ENCODE peak calls at places on chromosomes 16 and 17, in nine cellular contexts. One of them, this sample, is unnamed. For H3K9me3, the result is how much of the 10 kb centered on the place peaks cover.

GRCh38 chr17:30376621-30377452 is 1.9 kb upstream of the CPD start:
- DNase-seq in SK-N-SH: no peak
- DNase-seq in fibroblast of lung: peak
- DNase-seq in upper lobe of right lung: peak
- DNase-seq in sigmoid colon: no peak
- DNase-seq in aorta: no peak
- DNase-seq in A549: no peak
- DNase-seq in left ventricle myocardium inferior: peak
- DNase-seq in heart right ventricle: no peak
- DNase-seq in this sample: peak

GRCh38 chr17:41737680-41738023 is 3.2 kb upstream of the HAP1 start:
- DNase-seq in upper lobe of right lung: no peak
- DNase-seq in SK-N-SH: no peak
- DNase-seq in A549: no peak
- DNase-seq in left ventricle myocardium inferior: no peak
- DNase-seq in heart right ventricle: no peak
- DNase-seq in fibroblast of lung: no peak
- DNase-seq in aorta: no peak
- DNase-seq in sigmoid colon: no peak
- DNase-seq in this sample: no peak

GRCh38 chr17:14276535-14277250 is 24.2 kb upstream of the HS3ST3B1 start:
- DNase-seq in aorta: no peak
- DNase-seq in heart right ventricle: no peak
- DNase-seq in fibroblast of lung: no peak
- DNase-seq in A549: no peak
- DNase-seq in SK-N-SH: no peak
- DNase-seq in sigmoid colon: no peak
- DNase-seq in left ventricle myocardium inferior: no peak
- DNase-seq in upper lobe of right lung: no peak
- DNase-seq in this sample: no peak

GRCh38 chr16:31360296-31360695 is 5.3 kb downstream of the ITGAX start:
- DNase-seq in aorta: peak
- DNase-seq in sigmoid colon: no peak
- DNase-seq in upper lobe of right lung: no peak
- DNase-seq in SK-N-SH: no peak
- DNase-seq in heart right ventricle: no peak
- DNase-seq in fibroblast of lung: no peak
- DNase-seq in left ventricle myocardium inferior: no peak
- DNase-seq in A549: no peak
- DNase-seq in this sample: no peak

GRCh38 chr17:81245024-81245664 is 6.0 kb downstream of the NDUFAF8 start:
- DNase-seq in fibroblast of lung: no peak
- DNase-seq in left ventricle myocardium inferior: no peak
- DNase-seq in aorta: no peak
- DNase-seq in upper lobe of right lung: no peak
- DNase-seq in A549: no peak
- DNase-seq in sigmoid colon: no peak
- DNase-seq in heart right ventricle: no peak
- DNase-seq in SK-N-SH: no peak
- DNase-seq in this sample: peak

GRCh38 chr16:10827691-10828341 is 9.2 kb upstream of the TVP23A start:
- DNase-seq in heart right ventricle: peak
- DNase-seq in sigmoid colon: peak
- DNase-seq in upper lobe of right lung: peak
- DNase-seq in left ventricle myocardium inferior: peak
- DNase-seq in A549: no peak
- DNase-seq in aorta: peak
- DNase-seq in fibroblast of lung: peak
- DNase-seq in SK-N-SH: no peak
- DNase-seq in this sample: peak

GRCh38 chr17:56142781-56143180 is 10.5 kb upstream of the ANKFN1 start:
- DNase-seq in left ventricle myocardium inferior: no peak
- DNase-seq in heart right ventricle: no peak
- DNase-seq in SK-N-SH: no peak
- DNase-seq in aorta: no peak
- DNase-seq in sigmoid colon: no peak
- DNase-seq in fibroblast of lung: no peak
- DNase-seq in upper lobe of right lung: no peak
- DNase-seq in A549: no peak
- DNase-seq in this sample: no peak

GRCh38 chr17:82242977-82243647 is 14.3 kb downstream of the SLC16A3 start:
- DNase-seq in A549: no peak
- DNase-seq in fibroblast of lung: peak
- DNase-seq in aorta: peak
- DNase-seq in left ventricle myocardium inferior: peak
- DNase-seq in heart right ventricle: peak
- DNase-seq in SK-N-SH: peak
- DNase-seq in sigmoid colon: peak
- DNase-seq in upper lobe of right lung: peak
- DNase-seq in this sample: peak

GRCh38 chr17:43591750-43592562 is 45.8 kb upstream of the ETV4 start:
- DNase-seq in upper lobe of right lung: no peak
- DNase-seq in fibroblast of lung: peak
- DNase-seq in left ventricle myocardium inferior: peak
- DNase-seq in SK-N-SH: peak
- DNase-seq in heart right ventricle: peak
- DNase-seq in A549: no peak
- DNase-seq in aorta: peak
- DNase-seq in sigmoid colon: peak
- DNase-seq in this sample: peak

GRCh38 chr16:14501331-14502255 is 128.5 kb downstream of the PARN start:
- DNase-seq in fibroblast of lung: peak
- DNase-seq in upper lobe of right lung: peak
- DNase-seq in SK-N-SH: peak
- DNase-seq in heart right ventricle: peak
- DNase-seq in A549: peak
- DNase-seq in sigmoid colon: peak
- DNase-seq in left ventricle myocardium inferior: peak
- DNase-seq in aorta: peak
- DNase-seq in this sample: peak

GRCh38 chr17:2158011-2158410 is 103.1 kb downstream of the HIC1 start:
- DNase-seq in upper lobe of right lung: no peak
- DNase-seq in heart right ventricle: no peak
- DNase-seq in sigmoid colon: peak
- DNase-seq in SK-N-SH: no peak
- DNase-seq in A549: no peak
- DNase-seq in aorta: no peak
- DNase-seq in left ventricle myocardium inferior: no peak
- DNase-seq in fibroblast of lung: peak
- DNase-seq in this sample: no peak

GRCh38 chr16:30986129-30986991 is 1.4 kb downstream of the HSD3B7 start:
- DNase-seq in SK-N-SH: no peak
- DNase-seq in left ventricle myocardium inferior: no peak
- DNase-seq in sigmoid colon: no peak
- DNase-seq in fibroblast of lung: no peak
- DNase-seq in A549: no peak
- DNase-seq in aorta: peak
- DNase-seq in heart right ventricle: no peak
- DNase-seq in upper lobe of right lung: no peak
- DNase-seq in this sample: no peak

GRCh38 chr16:3698941-3699340 is 18.4 kb downstream of the TRAP1 start:
- DNase-seq in heart right ventricle: no peak
- DNase-seq in SK-N-SH: no peak
- DNase-seq in A549: no peak
- DNase-seq in sigmoid colon: no peak
- DNase-seq in upper lobe of right lung: no peak
- DNase-seq in aorta: peak
- DNase-seq in left ventricle myocardium inferior: no peak
- DNase-seq in fibroblast of lung: no peak
- DNase-seq in this sample: no peak

GRCh38 chr17:40312131-40312731 is 3.3 kb downstream of the RARA start:
- DNase-seq in SK-N-SH: peak
- DNase-seq in heart right ventricle: peak
- DNase-seq in A549: no peak
- DNase-seq in sigmoid colon: peak
- DNase-seq in fibroblast of lung: no peak
- DNase-seq in upper lobe of right lung: peak
- DNase-seq in aorta: no peak
- DNase-seq in left ventricle myocardium inferior: peak
- DNase-seq in this sample: peak

GRCh38 chr16:85617948-85618347 is 4.8 kb downstream of the GSE1 start:
- DNase-seq in heart right ventricle: no peak
- DNase-seq in A549: no peak
- DNase-seq in upper lobe of right lung: no peak
- DNase-seq in left ventricle myocardium inferior: no peak
- DNase-seq in fibroblast of lung: no peak
- DNase-seq in aorta: no peak
- DNase-seq in sigmoid colon: no peak
- DNase-seq in SK-N-SH: no peak
- DNase-seq in this sample: peak

GRCh38 chr17:18250708-18251107 is 7.8 kb downstream of the FLII start:
- DNase-seq in upper lobe of right lung: no peak
- DNase-seq in A549: no peak
- DNase-seq in aorta: no peak
- DNase-seq in SK-N-SH: no peak
- DNase-seq in heart right ventricle: no peak
- DNase-seq in sigmoid colon: no peak
- DNase-seq in fibroblast of lung: no peak
- DNase-seq in left ventricle myocardium inferior: no peak
- DNase-seq in this sample: no peak

GRCh38 chr16:76428858-76429257 is 151.7 kb downstream of the CNTNAP4 start:
- DNase-seq in upper lobe of right lung: no peak
- DNase-seq in heart right ventricle: no peak
- DNase-seq in SK-N-SH: no peak
- DNase-seq in aorta: no peak
- DNase-seq in sigmoid colon: no peak
- DNase-seq in fibroblast of lung: no peak
- DNase-seq in A549: no peak
- DNase-seq in left ventricle myocardium inferior: no peak
- DNase-seq in this sample: no peak

GRCh38 chr16:73063854-73064226 is 15.9 kb upstream of the ZFHX3 start:
- DNase-seq in SK-N-SH: no peak
- DNase-seq in fibroblast of lung: no peak
- DNase-seq in A549: no peak
- DNase-seq in aorta: no peak
- DNase-seq in upper lobe of right lung: no peak
- DNase-seq in sigmoid colon: no peak
- DNase-seq in left ventricle myocardium inferior: no peak
- DNase-seq in heart right ventricle: no peak
- DNase-seq in this sample: no peak

GRCh38 chr16:19697756-19698318 is 20.2 kb downstream of the KNOP1 start:
- DNase-seq in sigmoid colon: no peak
- DNase-seq in aorta: peak
- DNase-seq in fibroblast of lung: no peak
- DNase-seq in heart right ventricle: no peak
- DNase-seq in SK-N-SH: no peak
- DNase-seq in left ventricle myocardium inferior: no peak
- DNase-seq in A549: no peak
- DNase-seq in upper lobe of right lung: no peak
- DNase-seq in this sample: no peak

GRCh38 chr17:29096094-29096493 is 53.2 kb downstream of the PIPOX start:
- DNase-seq in aorta: no peak
- DNase-seq in fibroblast of lung: no peak
- DNase-seq in sigmoid colon: no peak
- DNase-seq in left ventricle myocardium inferior: no peak
- DNase-seq in heart right ventricle: no peak
- DNase-seq in upper lobe of right lung: no peak
- DNase-seq in A549: no peak
- DNase-seq in SK-N-SH: no peak
- DNase-seq in this sample: no peak

GRCh38 chr17:32993977-32994376 is 2.3 kb downstream of the SPACA3 start:
- DNase-seq in sigmoid colon: no peak
- DNase-seq in SK-N-SH: no peak
- DNase-seq in A549: no peak
- DNase-seq in heart right ventricle: no peak
- DNase-seq in upper lobe of right lung: no peak
- DNase-seq in left ventricle myocardium inferior: no peak
- DNase-seq in fibroblast of lung: no peak
- DNase-seq in aorta: no peak
- DNase-seq in this sample: no peak

GRCh38 chr17:65519471-65519870 is 42.0 kb downstream of the AXIN2 start:
- DNase-seq in A549: no peak
- DNase-seq in SK-N-SH: no peak
- DNase-seq in fibroblast of lung: peak
- DNase-seq in aorta: no peak
- DNase-seq in left ventricle myocardium inferior: no peak
- DNase-seq in sigmoid colon: no peak
- DNase-seq in upper lobe of right lung: no peak
- DNase-seq in heart right ventricle: no peak
- DNase-seq in this sample: no peak
- H3K9me3 ChIP-seq in A549: under half
- H3K9me3 ChIP-seq in SK-N-SH: under half
- H3K9me3 ChIP-seq in fibroblast of lung: under half
- H3K9me3 ChIP-seq in aorta: under half
- H3K9me3 ChIP-seq in left ventricle myocardium inferior: under half
- H3K9me3 ChIP-seq in sigmoid colon: under half
- H3K9me3 ChIP-seq in upper lobe of right lung: under half
- H3K9me3 ChIP-seq in heart right ventricle: under half
- H3K9me3 ChIP-seq in this sample: under half

GRCh38 chr16:35687781-35688180 is 2228.4 kb downstream of the TP53TG3F start:
- DNase-seq in left ventricle myocardium inferior: no peak
- DNase-seq in sigmoid colon: no peak
- DNase-seq in aorta: no peak
- DNase-seq in fibroblast of lung: no peak
- DNase-seq in SK-N-SH: no peak
- DNase-seq in upper lobe of right lung: no peak
- DNase-seq in heart right ventricle: no peak
- DNase-seq in A549: no peak
- DNase-seq in this sample: no peak
- H3K9me3 ChIP-seq in left ventricle myocardium inferior: under half
- H3K9me3 ChIP-seq in sigmoid colon: under half
- H3K9me3 ChIP-seq in aorta: under half
- H3K9me3 ChIP-seq in fibroblast of lung: under half
- H3K9me3 ChIP-seq in SK-N-SH: under half
- H3K9me3 ChIP-seq in upper lobe of right lung: under half
- H3K9me3 ChIP-seq in heart right ventricle: under half
- H3K9me3 ChIP-seq in A549: under half
- H3K9me3 ChIP-seq in this sample: under half

GRCh38 chr17:47760409-47761140 is 27.5 kb downstream of the TBX21 start:
- DNase-seq in aorta: no peak
- DNase-seq in A549: no peak
- DNase-seq in SK-N-SH: no peak
- DNase-seq in fibroblast of lung: no peak
- DNase-seq in upper lobe of right lung: no peak
- DNase-seq in left ventricle myocardium inferior: no peak
- DNase-seq in sigmoid colon: no peak
- DNase-seq in heart right ventricle: no peak
- DNase-seq in this sample: no peak
- H3K9me3 ChIP-seq in aorta: under half
- H3K9me3 ChIP-seq in A549: under half
- H3K9me3 ChIP-seq in SK-N-SH: under half
- H3K9me3 ChIP-seq in fibroblast of lung: under half
- H3K9me3 ChIP-seq in upper lobe of right lung: under half
- H3K9me3 ChIP-seq in left ventricle myocardium inferior: half or more
- H3K9me3 ChIP-seq in sigmoid colon: under half
- H3K9me3 ChIP-seq in heart right ventricle: under half
- H3K9me3 ChIP-seq in this sample: under half

GRCh38 chr16:68548947-68549346 is 9.9 kb downstream of the ZFP90 start:
- DNase-seq in left ventricle myocardium inferior: no peak
- DNase-seq in heart right ventricle: no peak
- DNase-seq in fibroblast of lung: no peak
- DNase-seq in sigmoid colon: no peak
- DNase-seq in aorta: no peak
- DNase-seq in upper lobe of right lung: no peak
- DNase-seq in SK-N-SH: no peak
- DNase-seq in A549: no peak
- DNase-seq in this sample: no peak
- H3K9me3 ChIP-seq in left ventricle myocardium inferior: half or more
- H3K9me3 ChIP-seq in heart right ventricle: under half
- H3K9me3 ChIP-seq in fibroblast of lung: under half
- H3K9me3 ChIP-seq in sigmoid colon: under half
- H3K9me3 ChIP-seq in aorta: under half
- H3K9me3 ChIP-seq in upper lobe of right lung: under half
- H3K9me3 ChIP-seq in SK-N-SH: under half
- H3K9me3 ChIP-seq in A549: half or more
- H3K9me3 ChIP-seq in this sample: under half

This sample was measured in right cardiac atrium.